ENCODE peak calls at places on chromosome 14, in five cellular contexts. A, V, L, I and B are unnamed samples.

GRCh38 chr14:71702799-71703198 is 229.4 kb upstream of the RGS6 start:
- DNase-seq in A (no peak), V (no peak), L (no peak), I (no peak), B (no peak)

GRCh38 chr14:32405856-32406255 is 76.8 kb downstream of the AKAP6 start:
- DNase-seq in A (no peak), V (no peak), L (no peak), I (no peak), B (no peak)

GRCh38 chr14:35252485-35252884 is 39.7 kb upstream of the PSMA6 start:
- DNase-seq in A (no peak), V (no peak), L (no peak), I (no peak), B (no peak)

GRCh38 chr14:95500772-95501401 is 15.6 kb downstream of the SYNE3 start:
- DNase-seq in A (peak), V (peak), L (no peak), I (peak), B (peak)

GRCh38 chr14:105529506-105530445 is 3.4 kb downstream of the TMEM121 start:
- DNase-seq in A (peak), V (peak), L (no peak), I (no peak), B (no peak)

GRCh38 chr14:105581551-105582341 is 55.4 kb downstream of the TMEM121 start:
- DNase-seq in A (no peak), V (no peak), L (no peak), I (no peak), B (no peak)

GRCh38 chr14:69554500-69554899 is 20.2 kb downstream of the CCDC177 start:
- DNase-seq in A (peak), V (no peak), L (no peak), I (peak), B (no peak)

GRCh38 chr14:83870556-83870955 is 1659.4 kb upstream of the FLRT2 start:
- DNase-seq in A (no peak), V (no peak), L (no peak), I (no peak), B (no peak)

GRCh38 chr14:35286707-35287106 is 5.5 kb upstream of the PSMA6 start:
- DNase-seq in A (no peak), V (no peak), L (no peak), I (no peak), B (no peak)

GRCh38 chr14:35480119-35480769 is 53.7 kb upstream of the INSM2 start:
- DNase-seq in A (no peak), V (no peak), L (no peak), I (no peak), B (no peak)

GRCh38 chr14:100826371-100827139 is 637 bp downstream of the MEG3 start:
- DNase-seq in A (no peak), V (no peak), L (no peak), I (peak), B (no peak)

GRCh38 chr14:69263364-69263763 is 3.4 kb downstream of the GALNT16 start:
- DNase-seq in A (no peak), V (no peak), L (no peak), I (peak), B (peak)

GRCh38 chr14:37140176-37140575 is 32.2 kb downstream of the SLC25A21 start:
- DNase-seq in A (no peak), V (no peak), L (no peak), I (no peak), B (no peak)

GRCh38 chr14:68981124-68981523 is 2.0 kb upstream of the ACTN1 start:
- DNase-seq in A (no peak), V (no peak), L (no peak), I (no peak), B (no peak)

GRCh38 chr14:76465651-76466050 is 89.7 kb downstream of the ESRRB start:
- DNase-seq in A (no peak), V (no peak), L (no peak), I (no peak), B (no peak)

GRCh38 chr14:21734457-21735074 is 60.9 kb upstream of the OR4E1 start:
- DNase-seq in A (peak), V (no peak), L (peak), I (peak), B (no peak)

GRCh38 chr14:104889374-104889755 is 24.3 kb downstream of the CEP170B start:
- DNase-seq in A (no peak), V (no peak), L (no peak), I (no peak), B (no peak)

GRCh38 chr14:76765461-76765931 is 4.2 kb downstream of the VASH1 start:
- DNase-seq in A (no peak), V (no peak), L (no peak), I (no peak), B (no peak)

GRCh38 chr14:59093889-59094288 is 94.6 kb upstream of the DAAM1 start:
- DNase-seq in A (no peak), V (no peak), L (no peak), I (no peak), B (no peak)

GRCh38 chr14:80427101-80427500 is 215.8 kb upstream of the DIO2 start:
- DNase-seq in A (no peak), V (no peak), L (no peak), I (no peak), B (no peak)

GRCh38 chr14:104895786-104896642 is 28.7 kb upstream of the PLD4 start:
- DNase-seq in A (peak), V (peak), L (no peak), I (peak), B (no peak)

GRCh38 chr14:65991124-65991523 is 495.0 kb upstream of the CCDC196 start:
- DNase-seq in A (no peak), V (no peak), L (no peak), I (no peak), B (no peak)

GRCh38 chr14:97878727-97879126 is 1081.5 kb downstream of the VRK1 start:
- DNase-seq in A (no peak), V (no peak), L (no peak), I (no peak), B (no peak)

GRCh38 chr14:51398898-51399297 is 158.9 kb downstream of the TMX1 start:
- DNase-seq in A (no peak), V (no peak), L (no peak), I (no peak), B (no peak)

GRCh38 chr14:105061428-105062047 is 3.7 kb downstream of the GPR132 start:
- DNase-seq in A (peak), V (peak), L (no peak), I (peak), B (no peak)

GRCh38 chr14:106840258-106840657 is 1313.9 kb downstream of the TMEM121 start:
- DNase-seq in A (no peak), V (no peak), L (no peak), I (no peak), B (no peak)

GRCh38 chr14:58082011-58082410 is 70.0 kb downstream of the ARMH4 start:
- DNase-seq in A (no peak), V (no peak), L (no peak), I (no peak), B (no peak)

GRCh38 chr14:65478017-65478416 is 65.5 kb downstream of the FUT8 start:
- DNase-seq in A (no peak), V (no peak), L (no peak), I (no peak), B (no peak)

GRCh38 chr14:75489480-75489837 is 32.8 kb upstream of the BATF start:
- DNase-seq in A (no peak), V (no peak), L (no peak), I (peak), B (no peak)

GRCh38 chr14:20302042-20302761 is 3.5 kb downstream of the TTC5 start:
- DNase-seq in A (no peak), V (no peak), L (no peak), I (no peak), B (no peak)

GRCh38 chr14:32426596-32427408 is 97.7 kb downstream of the AKAP6 start:
- DNase-seq in A (no peak), V (no peak), L (no peak), I (no peak), B (no peak)

GRCh38 chr14:73755434-73756014 is 41.3 kb upstream of the PNMA1 start:
- DNase-seq in A (no peak), V (peak), L (no peak), I (peak), B (no peak)

GRCh38 chr14:84029720-84030119 is 1500.2 kb upstream of the FLRT2 start:
- DNase-seq in A (no peak), V (no peak), L (no peak), I (peak), B (no peak)

GRCh38 chr14:51305761-51306160 is 65.7 kb downstream of the TMX1 start:
- DNase-seq in A (no peak), V (no peak), L (no peak), I (no peak), B (no peak)

GRCh38 chr14:99754141-99755067 is 38.8 kb upstream of the EML1 start:
- DNase-seq in A (no peak), V (no peak), L (no peak), I (no peak), B (no peak)
- H3K27ac ChIP-seq in A (no peak), V (peak), L (no peak), I (peak), B (no peak)

GRCh38 chr14:60867503-60868172 is 113.2 kb downstream of the TRMT5 start:
- DNase-seq in A (no peak), V (no peak), L (no peak), I (no peak), B (no peak)

GRCh38 chr14:60861545-60862147 is 119.2 kb downstream of the TRMT5 start:
- DNase-seq in A (no peak), V (no peak), L (no peak), I (no peak), B (no peak)

GRCh38 chr14:60862283-60862682 is 118.6 kb downstream of the TRMT5 start:
- DNase-seq in A (peak), V (peak), L (no peak), I (peak), B (no peak)

GRCh38 chr14:60863251-60863650 is 117.6 kb downstream of the TRMT5 start:
- DNase-seq in A (no peak), V (no peak), L (no peak), I (no peak), B (no peak)

GRCh38 chr14:60865378-60866127 is 115.3 kb downstream of the TRMT5 start:
- DNase-seq in A (no peak), V (no peak), L (no peak), I (no peak), B (no peak)
- H3K27ac ChIP-seq in A (no peak), V (no peak), L (no peak), I (no peak), B (no peak)

DNA sequence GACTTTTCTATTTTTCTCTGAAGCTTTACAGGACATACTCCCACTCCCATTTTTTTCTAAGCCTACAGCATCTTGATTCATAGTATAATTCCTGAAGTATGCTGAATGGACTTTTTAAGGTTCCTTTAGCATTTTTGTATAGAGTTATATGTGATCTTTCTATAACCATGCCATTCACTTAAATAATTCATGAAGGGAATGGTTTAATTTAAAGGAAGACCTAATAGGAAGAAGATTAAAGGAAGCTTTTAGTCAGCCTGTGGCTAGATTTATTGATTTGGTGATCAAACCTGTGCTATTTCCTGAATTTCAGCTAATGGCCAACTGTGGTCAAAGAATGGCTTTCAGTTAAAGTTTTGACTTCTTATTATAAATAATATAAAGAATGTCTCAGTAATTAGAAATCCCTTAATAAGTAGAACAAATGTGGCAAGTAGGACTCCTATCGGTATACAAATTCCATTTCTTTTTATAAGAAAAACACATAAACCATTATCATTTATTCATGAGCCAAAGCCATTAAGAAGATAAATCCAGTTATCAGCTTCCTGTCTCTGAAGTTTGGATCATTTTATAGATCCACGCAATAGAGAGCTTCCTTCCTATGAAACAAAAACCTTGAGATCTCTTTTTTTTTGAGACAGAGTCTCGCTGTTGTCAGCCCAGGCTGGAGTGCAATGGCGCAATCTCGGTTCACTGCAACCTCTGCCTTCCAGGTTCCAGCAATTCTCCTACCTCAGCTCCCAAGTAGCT is 4.0 kb upstream of the MAPK1IP1L start:
- DNase-seq in A (no peak), V (no peak), L (no peak), I (no peak), B (no peak)
- H3K27ac ChIP-seq in A (no peak), V (no peak), L (no peak), I (no peak), B (no peak)

DNA sequence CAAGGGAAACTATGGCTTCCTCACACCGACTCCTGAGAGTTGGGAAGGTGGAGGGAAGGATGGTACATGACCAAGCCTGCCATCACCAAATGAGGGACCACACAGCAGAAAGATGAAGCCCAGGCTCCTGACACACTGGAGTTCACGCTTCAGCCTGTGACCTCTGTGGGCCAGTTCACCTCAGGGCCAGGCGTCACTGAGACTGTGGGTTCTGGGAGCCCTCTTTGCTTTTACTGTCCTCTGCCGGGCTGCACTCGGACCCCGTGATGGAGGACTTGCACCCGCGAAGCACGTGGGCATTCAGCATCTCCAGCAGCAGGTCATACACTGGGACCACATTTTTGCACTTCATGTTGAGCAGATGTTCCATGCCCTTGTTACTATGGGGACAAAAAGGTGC is 61.2 kb downstream of the ESR2 start:
- DNase-seq in A (no peak), V (no peak), L (no peak), I (no peak), B (no peak)
- H3K27ac ChIP-seq in A (no peak), V (peak), L (no peak), I (no peak), B (no peak)

GRCh38 chr14:103402700-103403099 is 17.5 kb downstream of the MARK3 start:
- DNase-seq in A (no peak), V (no peak), L (no peak), I (peak), B (no peak)
- H3K27ac ChIP-seq in A (peak), V (peak), L (no peak), I (peak), B (no peak)

GRCh38 chr14:90853116-90853515 is 36.9 kb upstream of the TTC7B start:
- DNase-seq in A (no peak), V (no peak), L (no peak), I (no peak), B (no peak)

GRCh38 chr14:90851327-90852036 is 35.3 kb upstream of the TTC7B start:
- DNase-seq in A (no peak), V (no peak), L (no peak), I (no peak), B (peak)

GRCh38 chr14:90849787-90850444 is 33.7 kb upstream of the TTC7B start:
- DNase-seq in A (no peak), V (no peak), L (no peak), I (no peak), B (no peak)

GRCh38 chr14:90848944-90849731 is 32.9 kb upstream of the TTC7B start:
- DNase-seq in A (no peak), V (no peak), L (no peak), I (no peak), B (no peak)

DNA sequence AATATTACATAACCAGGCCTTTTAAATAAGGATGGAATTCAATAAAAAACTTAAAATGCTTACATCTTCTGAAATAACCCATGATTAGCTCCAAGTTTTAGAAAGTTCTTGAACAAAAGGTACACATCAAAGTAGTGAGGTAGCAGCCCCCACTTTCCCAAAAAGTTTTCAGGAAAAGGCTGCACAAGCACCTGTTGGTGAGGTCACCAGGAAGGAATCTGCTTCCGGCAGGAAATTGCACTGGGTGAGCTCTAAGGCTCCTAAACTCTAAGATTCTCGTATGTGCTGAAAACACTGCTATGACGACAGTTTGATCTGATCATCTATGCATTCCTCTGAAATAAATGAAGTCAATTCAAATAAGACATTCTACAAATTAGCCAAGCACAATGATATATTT is 34.3 kb upstream of the TTC7B start:
- DNase-seq in A (no peak), V (no peak), L (no peak), I (peak), B (no peak)
- H3K27ac ChIP-seq in A (no peak), V (no peak), L (no peak), I (no peak), B (no peak)

DNA sequence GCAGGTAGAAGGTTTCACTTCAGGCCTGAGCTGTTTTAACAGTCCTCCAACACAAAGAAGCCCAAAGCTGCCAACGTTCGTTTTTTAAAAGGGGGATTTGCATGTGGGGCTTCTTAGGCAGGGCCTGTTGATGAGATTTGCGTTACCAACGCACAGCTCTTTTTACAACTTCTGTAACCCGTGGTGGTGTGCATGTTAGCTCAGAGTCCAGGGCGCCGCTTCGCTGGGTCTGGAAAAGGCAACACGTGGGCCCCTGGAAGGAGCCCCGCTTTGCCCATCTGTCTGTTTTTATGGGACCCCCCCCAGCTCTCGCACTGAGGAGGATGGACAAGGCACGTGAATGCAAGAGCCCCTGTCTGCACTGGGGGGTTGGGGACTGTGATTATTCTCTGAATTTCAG is 84.0 kb downstream of the ESR2 start:
- DNase-seq in A (no peak), V (no peak), L (no peak), I (no peak), B (no peak)
- H3K27ac ChIP-seq in A (no peak), V (no peak), L (no peak), I (no peak), B (no peak)